ENCODE peak calls at places on chromosome 16, in six cellular contexts. I is AG04449; W is activated CD4-positive, CD25-positive, alpha-beta regulatory T cell treated with anti-CD3 and anti-CD28 coated beads, Interleukin-2, amount 50 U/mL, for 72 hours; R is ACHN; L is activated T-cell treated with anti-CD3 and anti-CD28 coated beads for 1 hour; P is stimulated activated CD8-positive, alpha-beta memory T cell treated with anti-CD3 and anti-CD28 coated beads, Interleukin-4, amount 100 ng/mL, for 1 hour. E is an unnamed sample.

GRCh38 chr16:72878301-72879269 is 169.3 kb downstream of the ZFHX3 start:
- DNase-seq in I (no peak), P (no peak), R (no peak), W (no peak), L (no peak), E (peak; percentile 71)

GRCh38 chr16:76653390-76654026 is 376.3 kb downstream of the CNTNAP4 start:
- DNase-seq in P (no peak), R (peak; percentile 70), W (no peak), L (no peak), I (peak; percentile 0), E (no peak)

GRCh38 chr16:9054460-9054859 is 37.0 kb upstream of the HAPSTR1 start:
- DNase-seq in P (no peak), L (no peak), R (no peak), I (no peak), W (no peak), E (no peak)

GRCh38 chr16:74448990-74449389 is 27.7 kb upstream of the CLEC18B start:
- DNase-seq in I (peak; percentile 58), L (no peak), P (no peak), R (peak; percentile 80), W (no peak), E (peak; percentile 92)

GRCh38 chr16:66798162-66798561 is 3.2 kb downstream of the TERB1 start:
- DNase-seq in P (no peak), L (no peak), W (no peak), I (no peak), R (no peak), E (no peak)

GRCh38 chr16:52364500-52364899 is 182.4 kb downstream of the TOX3 start:
- DNase-seq in I (no peak), P (no peak), W (no peak), R (no peak), L (no peak), E (no peak)

GRCh38 chr16:83552193-83552592 is 255.6 kb upstream of the HSBP1 start:
- DNase-seq in R (peak; percentile 90), I (peak; percentile 31), P (no peak), W (no peak), L (no peak), E (no peak)

GRCh38 chr16:69324013-69324531 is 6.3 kb downstream of the PDF start:
- DNase-seq in W (no peak), I (no peak), L (no peak), P (no peak), R (no peak), E (no peak)

GRCh38 chr16:64983983-64984382 is 137.9 kb downstream of the CDH11 start:
- DNase-seq in I (no peak), W (no peak), P (no peak), R (peak; percentile 71), L (no peak), E (no peak)

GRCh38 chr16:21300309-21301167 is 22.4 kb upstream of the CRYM start:
- DNase-seq in L (no peak), I (peak; percentile 99), W (peak; percentile 38), P (no peak), R (peak; percentile 100), E (peak; percentile 98)

E was measured in right atrium auricular region.